ENCODE peak calls at places on chromosomes 2 and 18, in seven cellular contexts. W, T, B, J, S, M and Y are unnamed samples.

GRCh38 chr2:55604027-55604565 is 13.3 kb downstream of the PPP4R3B start:
- DNase-seq in S (no peak), W (no peak), M (no peak), J (no peak), T (no peak), B (no peak), Y (no peak)

GRCh38 chr2:127660291-127660578 is 14.3 kb downstream of the GPR17 start:
- DNase-seq in M (no peak), T (no peak), B (peak), J (no peak), W (no peak), S (no peak), Y (no peak)

GRCh38 chr18:64405161-64405560 is 256.3 kb upstream of the LINC00305 start:
- DNase-seq in B (no peak), J (no peak), W (no peak), T (no peak), M (no peak), S (peak), Y (no peak)

GRCh38 chr2:2542966-2543555 is 212.0 kb upstream of the MYT1L start:
- DNase-seq in B (no peak), T (peak), S (no peak), J (no peak), M (no peak), W (no peak), Y (peak)

GRCh38 chr2:48900321-48901014 is 144.9 kb upstream of the LHCGR start:
- DNase-seq in S (no peak), W (no peak), T (no peak), J (no peak), B (no peak), M (no peak), Y (no peak)

GRCh38 chr2:181462032-181462431 is 4.8 kb downstream of the ITGA4 start:
- DNase-seq in J (peak), B (no peak), S (no peak), M (no peak), T (no peak), W (no peak), Y (no peak)

GRCh38 chr2:235413084-235413483 is 80.8 kb upstream of the AGAP1 start:
- DNase-seq in T (no peak), M (no peak), J (no peak), S (no peak), B (no peak), W (no peak), Y (peak)

GRCh38 chr2:62202019-62202722 is 6.3 kb downstream of the B3GNT2 start:
- DNase-seq in M (no peak), J (no peak), B (no peak), T (no peak), S (no peak), W (no peak), Y (peak)

GRCh38 chr2:172102159-172102857 is 392 bp downstream of the DLX2 start:
- DNase-seq in B (no peak), J (no peak), S (no peak), T (peak), M (no peak), W (no peak), Y (peak)

GRCh38 chr2:100673691-100674485 is 111.1 kb downstream of the PDCL3 start:
- DNase-seq in S (no peak), M (no peak), J (no peak), W (no peak), B (no peak), T (no peak), Y (no peak)

GRCh38 chr2:44774826-44775492 is 166.5 kb upstream of the SIX3 start:
- DNase-seq in J (no peak), W (no peak), T (no peak), S (no peak), B (no peak), M (no peak), Y (no peak)

GRCh38 chr18:49520661-49521145 is 33.7 kb upstream of the C18orf32 start:
- DNase-seq in S (peak), J (no peak), W (no peak), T (no peak), B (no peak), M (no peak), Y (no peak)

GRCh38 chr2:2096803-2097464 is 234.1 kb downstream of the MYT1L start:
- DNase-seq in W (no peak), S (no peak), J (no peak), T (no peak), B (no peak), M (no peak), Y (no peak)

GRCh38 chr18:77052656-77053309 is 79.8 kb downstream of the MBP start:
- DNase-seq in B (peak), J (no peak), T (no peak), S (no peak), W (no peak), M (no peak), Y (no peak)

GRCh38 chr2:107684421-107684820 is 142.3 kb upstream of the RGPD4 start:
- DNase-seq in B (no peak), T (no peak), S (no peak), J (no peak), M (no peak), W (no peak), Y (no peak)

GRCh38 chr2:127102464-127103242 is 4.3 kb downstream of the BIN1 start:
- DNase-seq in M (no peak), S (no peak), B (peak), J (no peak), T (no peak), W (no peak), Y (no peak)

GRCh38 chr2:173550143-173550542 is 195.5 kb downstream of the CDCA7 start:
- DNase-seq in B (no peak), M (no peak), J (no peak), T (no peak), W (no peak), S (peak), Y (no peak)

GRCh38 chr2:223758131-223758840 is 79.1 kb downstream of the AP1S3 start:
- DNase-seq in S (no peak), W (no peak), M (no peak), T (no peak), J (no peak), B (no peak), Y (no peak)

GRCh38 chr2:144414324-144414845 is 105.5 kb downstream of the ZEB2 start:
- DNase-seq in W (no peak), J (no peak), S (peak), B (peak), M (no peak), T (no peak), Y (no peak)

GRCh38 chr2:217868911-217869334 is 133.9 kb downstream of the TNS1 start:
- DNase-seq in J (no peak), B (no peak), T (no peak), M (no peak), S (no peak), W (no peak), Y (no peak)

GRCh38 chr18:74731097-74731496 is 133.4 kb downstream of the ZNF407 start:
- DNase-seq in T (no peak), S (no peak), B (no peak), W (no peak), M (no peak), J (no peak), Y (no peak)

GRCh38 chr2:16099326-16099725 is 159.0 kb downstream of the MYCN start:
- DNase-seq in M (no peak), W (no peak), J (no peak), T (no peak), S (no peak), B (no peak), Y (no peak)

GRCh38 chr2:16100006-16100405 is 159.7 kb downstream of the MYCN start:
- DNase-seq in T (no peak), B (no peak), W (no peak), S (peak), J (no peak), M (no peak), Y (no peak)

GRCh38 chr2:16094851-16095250 is 154.5 kb downstream of the MYCN start:
- DNase-seq in B (no peak), W (no peak), M (no peak), J (no peak), S (no peak), T (no peak), Y (no peak)

GRCh38 chr2:16093639-16094447 is 153.5 kb downstream of the MYCN start:
- DNase-seq in J (no peak), S (no peak), M (no peak), W (no peak), T (no peak), B (no peak), Y (no peak)

DNA sequence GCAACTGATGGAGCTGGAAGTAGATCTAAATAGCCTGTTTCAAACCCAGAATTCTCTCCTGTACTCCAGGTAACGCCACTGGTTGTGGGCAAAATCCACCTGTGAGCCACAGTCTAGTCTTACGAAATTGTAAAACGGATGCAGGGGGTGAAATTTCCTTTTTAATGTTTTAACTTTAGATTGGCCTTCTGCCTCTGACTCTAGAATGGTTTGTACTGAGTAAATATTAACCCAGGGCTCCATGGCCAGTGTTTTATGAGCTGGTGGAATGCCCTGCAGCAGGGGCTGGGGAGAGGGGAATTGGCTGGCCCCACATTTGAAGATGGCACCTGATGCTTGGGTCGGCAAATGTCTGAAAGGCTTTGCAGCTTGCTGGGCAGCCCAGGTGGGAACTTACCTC is 156.6 kb downstream of the MYCN start:
- DNase-seq in W (no peak), B (no peak), M (no peak), S (no peak), J (no peak), T (no peak), Y (no peak)
- H3K4me3 ChIP-seq in W (no peak), B (no peak), M (no peak), S (no peak), J (no peak), T (no peak), Y (no peak)

GRCh38 chr2:109131777-109132176 is 2.8 kb downstream of the SH3RF3 start:
- DNase-seq in J (no peak), T (no peak), B (no peak), S (no peak), M (no peak), W (no peak), Y (no peak)

GRCh38 chr2:109130726-109130995 is 1.7 kb downstream of the SH3RF3 start:
- DNase-seq in S (no peak), J (no peak), M (no peak), T (no peak), B (no peak), W (no peak), Y (no peak)

GRCh38 chr2:109128466-109129355 is at the start of gene SH3RF3:
- DNase-seq in S (peak), T (peak), M (no peak), J (peak), W (no peak), B (peak), Y (peak)

GRCh38 chr2:109129356-109129920 is 433 bp downstream of the SH3RF3 start:
- DNase-seq in M (peak), T (peak), S (no peak), W (no peak), B (peak), J (peak), Y (peak)

GRCh38 chr2:109129921-109130725 is 1.1 kb downstream of the SH3RF3 start:
- DNase-seq in B (peak), S (no peak), J (peak), W (no peak), T (peak), M (no peak), Y (peak)
- H3K4me3 ChIP-seq in B (peak), S (no peak), J (peak), W (no peak), T (peak), M (peak), Y (peak)

DNA sequence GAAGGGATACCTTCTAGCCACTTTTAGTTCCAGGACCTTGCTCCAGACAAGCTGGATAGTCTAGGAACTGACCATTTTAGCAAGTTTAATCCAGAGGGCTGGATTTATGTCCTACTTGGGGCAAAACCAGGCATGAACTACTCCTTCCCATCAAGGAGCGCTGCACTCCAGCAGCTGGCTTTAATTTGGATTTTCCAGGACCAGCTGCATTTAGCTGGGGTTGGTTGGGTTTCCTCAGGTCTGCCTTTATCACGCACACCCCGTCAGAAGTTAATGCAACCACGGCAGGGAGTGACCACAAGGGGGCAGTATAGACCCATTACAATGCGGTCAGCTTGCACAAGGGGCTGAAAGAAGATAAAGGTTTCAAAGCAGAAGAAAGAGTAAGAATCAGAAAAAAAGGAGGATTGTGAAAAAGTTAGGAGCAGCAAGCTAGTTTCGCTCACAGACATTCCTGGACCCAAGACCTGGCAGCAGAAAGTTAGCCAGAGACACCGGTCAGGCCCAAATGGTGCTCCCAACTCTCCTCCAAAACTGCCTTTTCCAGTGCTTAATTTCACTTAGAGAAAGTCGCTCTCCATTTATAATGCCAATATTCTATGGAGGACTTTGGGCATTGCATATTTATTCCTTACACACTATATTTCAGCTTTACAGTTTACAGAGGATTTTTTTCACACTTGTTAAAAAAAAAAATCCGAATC is 40.1 kb downstream of the SLC4A1AP start:
- DNase-seq in S (peak), J (peak), W (peak), T (peak), M (peak), B (peak), Y (peak)
- H3K4me3 ChIP-seq in S (no peak), J (no peak), W (no peak), T (no peak), M (no peak), B (no peak), Y (no peak)

GRCh38 chr2:231189171-231189530 is 9.3 kb upstream of the ARMC9 start:
- DNase-seq in T (no peak), B (no peak), S (no peak), J (no peak), M (no peak), W (no peak), Y (peak)

GRCh38 chr2:231190531-231191197 is 7.8 kb upstream of the ARMC9 start:
- DNase-seq in S (peak), B (peak), M (no peak), J (no peak), W (no peak), T (peak), Y (peak)

GRCh38 chr2:231187736-231188505 is 10.5 kb upstream of the ARMC9 start:
- DNase-seq in S (no peak), W (no peak), B (peak), T (no peak), J (no peak), M (no peak), Y (peak)

GRCh38 chr2:231188506-231189170 is 9.8 kb upstream of the ARMC9 start:
- DNase-seq in J (no peak), W (no peak), M (no peak), T (no peak), S (no peak), B (no peak), Y (peak)

DNA sequence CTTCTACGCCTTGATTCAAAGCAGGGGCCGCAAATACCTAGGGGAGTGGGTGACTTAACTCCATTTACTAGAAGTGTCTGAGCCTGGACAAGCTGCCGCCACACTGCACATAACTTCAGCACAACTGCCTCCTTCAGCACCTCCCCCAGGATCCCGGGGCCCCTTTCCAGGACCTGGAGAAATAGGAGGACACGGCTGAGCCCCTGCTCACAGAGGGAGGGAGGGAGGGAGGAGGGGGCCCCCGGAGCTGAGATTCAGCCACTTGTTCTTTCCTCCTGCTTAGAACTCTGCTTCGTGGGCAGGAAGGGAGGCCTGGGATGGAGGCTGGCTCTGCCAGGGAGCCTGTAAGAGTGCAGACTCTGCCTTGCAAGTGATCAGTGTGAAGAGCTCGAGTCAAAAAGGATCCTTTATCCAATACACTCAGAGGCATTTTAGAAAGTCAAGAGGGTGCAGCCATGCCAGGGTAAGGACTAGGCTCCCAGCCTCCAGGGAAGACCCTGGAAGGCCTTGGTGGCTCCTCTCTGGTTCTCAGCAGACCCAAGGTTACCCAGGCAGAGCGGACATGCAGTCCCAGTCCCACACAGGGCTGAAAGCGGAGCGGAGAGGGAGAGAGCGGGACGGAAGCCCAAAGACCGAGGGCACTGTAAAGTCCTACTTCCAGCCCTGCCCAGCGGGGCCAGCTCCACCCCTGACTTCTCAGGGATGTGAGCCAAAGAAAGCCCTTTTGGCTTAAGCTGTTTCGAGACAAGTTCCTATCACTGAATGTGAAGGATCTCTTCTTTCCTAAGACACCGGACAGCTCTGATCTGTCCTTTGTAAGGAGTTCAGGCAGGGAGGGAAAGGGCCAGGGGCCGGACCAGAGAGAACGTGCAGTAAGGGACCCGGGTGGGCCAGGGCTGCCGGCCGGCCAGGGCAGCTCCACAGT is 8.6 kb upstream of the ARMC9 start:
- DNase-seq in S (no peak), B (peak), M (no peak), T (peak), W (no peak), J (no peak), Y (no peak)
- H3K4me3 ChIP-seq in S (no peak), B (peak), M (peak), T (no peak), W (no peak), J (no peak), Y (no peak)

GRCh38 chr18:5894215-5894612 is 1.1 kb downstream of the TMEM200C start:
- DNase-seq in J (no peak), B (no peak), M (no peak), T (no peak), W (no peak), S (no peak), Y (no peak)

GRCh38 chr18:5892772-5893431 is 2.4 kb downstream of the TMEM200C start:
- DNase-seq in J (no peak), W (no peak), S (no peak), T (no peak), B (no peak), M (no peak), Y (no peak)

GRCh38 chr18:5894613-5895299 is 566 bp downstream of the TMEM200C start:
- DNase-seq in M (no peak), T (peak), W (no peak), J (no peak), S (no peak), B (peak), Y (peak)

GRCh38 chr18:5895300-5895885 is at the start of gene TMEM200C:
- DNase-seq in B (no peak), S (no peak), J (peak), W (no peak), M (no peak), T (peak), Y (peak)

DNA sequence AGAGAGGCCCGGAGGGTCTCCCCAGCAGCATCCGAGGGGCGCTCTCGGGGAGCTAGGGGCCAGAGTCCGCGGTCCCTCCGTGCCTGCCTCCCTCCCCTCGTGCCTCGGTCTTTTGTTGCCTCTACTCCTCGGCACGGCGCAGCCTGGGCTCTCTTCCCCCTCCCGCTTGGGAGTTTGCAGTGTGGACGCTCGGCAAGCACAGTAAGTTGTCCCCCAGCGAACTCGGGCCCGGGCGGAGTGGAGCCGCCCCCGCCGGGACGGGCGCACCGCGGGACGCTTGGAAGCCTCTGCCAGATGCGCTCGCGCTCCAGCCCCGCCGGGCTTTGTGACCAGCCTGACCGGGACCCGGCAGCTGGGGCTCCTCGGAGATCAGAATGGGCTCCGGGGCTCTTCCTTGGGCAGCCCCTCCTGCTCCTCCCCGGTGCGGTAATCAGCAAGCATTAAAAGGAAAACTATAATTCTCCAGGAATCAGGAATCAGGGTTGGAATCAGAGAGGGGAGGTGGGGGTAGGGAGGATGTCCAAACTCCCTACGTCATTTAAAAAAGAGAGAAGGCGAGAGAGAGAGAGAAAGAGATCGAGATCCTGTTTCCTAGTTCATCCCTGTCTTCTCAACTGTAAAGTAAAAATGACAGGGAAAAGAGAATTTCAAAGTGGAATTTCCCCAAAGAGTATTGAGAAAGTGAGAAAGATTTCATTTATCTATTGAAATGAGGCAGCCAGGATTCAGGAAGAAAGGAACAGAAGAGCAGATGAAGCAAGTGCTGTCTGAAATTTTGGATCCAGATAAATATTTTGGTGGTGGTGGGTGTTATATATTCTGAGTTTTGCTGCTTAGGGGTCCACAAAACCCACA is 791 bp upstream of the TMEM200C start:
- DNase-seq in B (peak), W (no peak), M (no peak), T (peak), S (no peak), J (no peak), Y (peak)
- H3K4me3 ChIP-seq in B (no peak), W (no peak), M (peak), T (peak), S (no peak), J (peak), Y (peak)